ENCODE peak calls at places on chromosomes 12 and 14, in seven cellular contexts. N, Y, X, Z, F, Q and I are unnamed samples.

GRCh38 chr12:107564946-107565345 is 120.7 kb upstream of the PWP1 start:
- DNase-seq in X (peak; percentile 47), Q (no peak), Y (peak; percentile 4), Z (peak; percentile 46), F (no peak), N (peak; percentile 41), I (no peak)

GRCh38 chr12:42810006-42810405 is 220.5 kb upstream of the PRICKLE1 start:
- DNase-seq in X (no peak), Q (no peak), N (no peak), F (no peak), Z (no peak), Y (no peak), I (no peak)

GRCh38 chr14:73253721-73254120 is 16.4 kb downstream of the PAPLN start:
- DNase-seq in Y (no peak), N (no peak), X (no peak), Q (no peak), F (no peak), Z (no peak), I (no peak)

GRCh38 chr12:128079476-128079875 is 187.5 kb upstream of the TMEM132C start:
- DNase-seq in Q (no peak), F (no peak), Y (no peak), X (no peak), Z (no peak), N (no peak), I (no peak)

GRCh38 chr14:100078997-100079561 is 13.9 kb downstream of the EVL start:
- DNase-seq in Y (peak; percentile 76), F (peak; percentile 74), X (peak; percentile 86), N (peak; percentile 35), Z (peak; percentile 84), Q (no peak), I (no peak)

GRCh38 chr14:37903561-37904191 is 304.0 kb upstream of the SSTR1 start:
- DNase-seq in Q (no peak), F (no peak), Y (peak; percentile 19), Z (no peak), N (peak; percentile 29), X (peak; percentile 71), I (no peak)

GRCh38 chr12:92192361-92192760 is 46.7 kb upstream of the BTG1 start:
- DNase-seq in Z (no peak), Q (no peak), F (no peak), N (no peak), X (no peak), Y (no peak), I (no peak)

GRCh38 chr12:53726946-53727309 is 324 bp downstream of the CALCOCO1 start:
- DNase-seq in Z (no peak), Q (no peak), N (no peak), F (no peak), Y (no peak), X (peak; percentile 50), I (no peak)

GRCh38 chr12:117188961-117189724 is 1.1 kb downstream of the FBXO21 start:
- DNase-seq in Z (no peak), Q (peak; percentile 18), N (no peak), F (no peak), Y (no peak), X (peak; percentile 70), I (no peak)

GRCh38 chr12:103996595-103996994 is 30.9 kb downstream of the TDG start:
- DNase-seq in F (no peak), Y (no peak), Z (no peak), N (no peak), Q (no peak), X (no peak), I (no peak)

GRCh38 chr14:79543966-79544365 is 667.3 kb downstream of the DIO2 start:
- DNase-seq in Q (no peak), X (peak; percentile 58), Y (no peak), N (peak; percentile 31), Z (no peak), F (no peak), I (no peak)

GRCh38 chr12:104508752-104509446 is 52.2 kb downstream of the CHST11 start:
- DNase-seq in X (no peak), Y (no peak), F (no peak), Q (no peak), Z (no peak), N (no peak), I (no peak)

GRCh38 chr14:100677152-100677924 is 49.4 kb upstream of the DLK1 start:
- DNase-seq in Y (peak; percentile 34), N (no peak), Z (no peak), Q (peak; percentile 41), F (no peak), X (peak; percentile 25), I (no peak)

GRCh38 chr12:91171475-91171874 is 11.1 kb downstream of the DCN start:
- DNase-seq in Z (no peak), N (no peak), Y (no peak), F (no peak), X (no peak), Q (no peak), I (no peak)

GRCh38 chr12:129559756-129560155 is 344.1 kb downstream of the TMEM132D start:
- DNase-seq in F (no peak), Q (no peak), X (no peak), N (no peak), Y (no peak), Z (no peak), I (no peak)

GRCh38 chr14:90820958-90821357 is 4.7 kb upstream of the TTC7B start:
- DNase-seq in Q (no peak), F (peak; percentile 47), N (peak; percentile 60), Y (no peak), X (peak; percentile 55), Z (no peak), I (no peak)

GRCh38 chr12:16939871-16940306 is 333.9 kb upstream of the LMO3 start:
- DNase-seq in X (peak; percentile 69), N (peak; percentile 82), Z (no peak), Y (peak; percentile 29), Q (no peak), F (no peak), I (no peak)

GRCh38 chr12:46494424-46494823 is 121.9 kb upstream of the SLC38A2 start:
- DNase-seq in F (no peak), Y (no peak), N (no peak), Z (no peak), X (peak; percentile 33), Q (no peak), I (no peak)

GRCh38 chr14:36451346-36452065 is 68.5 kb downstream of the NKX2-1 start:
- DNase-seq in Q (no peak), N (no peak), Y (no peak), F (no peak), Z (no peak), X (no peak), I (no peak)

GRCh38 chr14:37720131-37720530 is 124.7 kb downstream of the TTC6 start:
- DNase-seq in Q (no peak), X (no peak), F (no peak), Y (no peak), Z (no peak), N (no peak), I (no peak)

GRCh38 chr12:56153291-56154065 is 1.1 kb downstream of the MYL6B start:
- DNase-seq in Q (no peak), F (no peak), N (no peak), Y (no peak), X (no peak), Z (no peak), I (no peak)
- H3K4me3 ChIP-seq in Q (no peak overlapping the region), F (no peak overlapping the region), N (peak overlapping the region; percentile 85), Y (peak overlapping the region; percentile 55), X (peak overlapping the region; percentile 81), Z (no peak overlapping the region), I (peak overlapping the region; percentile 83)

DNA sequence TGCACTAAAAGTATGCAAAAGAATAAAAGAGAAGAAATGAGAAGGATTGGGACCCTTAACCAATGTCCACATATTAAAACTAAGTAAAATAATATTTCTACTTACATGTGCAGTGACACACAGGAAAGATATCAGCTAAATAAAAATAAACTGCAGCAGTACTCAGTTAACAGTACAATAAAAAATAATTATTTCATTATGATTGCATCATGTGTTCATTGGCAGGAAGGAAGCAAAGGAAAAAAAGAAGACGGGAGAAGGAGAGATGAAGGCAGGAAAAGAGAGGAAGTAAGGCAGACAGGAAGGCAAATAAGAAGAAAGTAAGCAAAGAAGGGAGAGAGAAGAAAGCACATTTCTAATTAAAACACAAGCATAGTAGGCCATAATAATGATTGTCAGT is 33.0 kb downstream of the RASSF9 start:
- DNase-seq in F (no peak), Q (no peak), N (no peak), X (no peak), Z (no peak), Y (no peak), I (no peak)
- H3K4me3 ChIP-seq in F (no peak overlapping the region), Q (no peak overlapping the region), N (no peak overlapping the region), X (no peak overlapping the region), Z (no peak overlapping the region), Y (no peak overlapping the region), I (no peak overlapping the region)

DNA sequence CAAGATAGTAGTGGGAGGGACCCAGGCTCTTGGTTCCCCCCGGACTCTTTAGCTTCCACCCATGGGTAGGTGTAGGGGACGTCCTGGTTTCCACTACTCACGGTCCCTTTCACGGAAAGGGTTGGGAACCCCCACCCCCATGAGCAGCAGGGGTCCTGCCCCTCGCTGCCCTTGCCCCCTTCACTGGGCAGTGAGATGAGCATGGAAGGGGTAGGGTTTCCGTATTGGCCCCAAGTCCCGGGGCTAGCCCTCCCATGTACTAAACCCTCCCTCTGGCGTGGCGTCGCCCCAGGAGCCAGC is 12.7 kb downstream of the AGAP2 start:
- DNase-seq in F (no peak), Q (no peak), Z (no peak), N (no peak), X (no peak), Y (no peak), I (no peak)
- H3K4me3 ChIP-seq in F (no peak overlapping the region), Q (peak overlapping the region; percentile 59), Z (peak overlapping the region; percentile 76), N (no peak overlapping the region), X (peak overlapping the region; percentile 89), Y (no peak overlapping the region), I (peak overlapping the region; percentile 63)

DNA sequence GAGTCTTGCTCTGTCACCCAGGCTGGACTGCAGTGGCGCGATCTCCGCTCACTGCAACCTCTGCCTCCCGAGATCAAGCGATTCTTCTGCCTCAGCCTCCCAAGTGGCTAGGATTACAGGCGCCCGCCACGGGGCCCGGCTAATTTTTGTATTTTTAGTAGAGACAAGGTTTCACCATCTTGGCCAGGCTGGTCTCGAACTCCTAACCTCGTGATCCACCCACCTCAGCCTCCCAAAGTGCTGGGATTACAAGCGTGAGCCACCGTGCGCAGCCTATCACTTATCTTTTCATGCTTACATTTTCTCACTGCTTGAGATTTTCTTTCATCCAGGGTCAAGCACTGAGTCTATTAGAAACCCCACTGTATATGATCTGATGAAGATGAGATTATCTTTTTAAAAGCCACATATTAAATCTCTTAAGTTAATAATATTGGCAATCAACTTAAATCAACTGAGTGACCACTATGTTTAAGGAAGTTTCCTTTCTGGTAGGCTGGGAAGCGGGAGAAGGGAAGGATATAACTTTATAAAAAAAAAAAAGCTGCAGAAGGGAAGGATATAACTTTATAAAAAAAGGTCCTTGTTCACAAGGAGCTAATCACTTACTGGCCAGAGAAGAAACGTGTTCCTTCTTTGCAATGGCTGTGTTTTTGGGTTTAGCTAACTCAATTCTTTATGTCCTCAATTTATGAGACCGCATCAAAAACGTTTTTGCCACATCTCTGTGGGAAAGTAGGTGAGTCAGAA is 1.3 kb upstream of the MDM2 start:
- DNase-seq in Y (no peak), Z (peak; percentile 74), N (no peak), F (no peak), Q (no peak), X (no peak), I (no peak)
- H3K4me3 ChIP-seq in Y (peak overlapping the region; percentile 95), Z (no peak overlapping the region), N (peak overlapping the region; percentile 93), F (no peak overlapping the region), Q (peak overlapping the region; percentile 99), X (no peak overlapping the region), I (peak overlapping the region; percentile 79)